ENCODE peak calls at places on chromosome 2, in seven cellular contexts. One of them, this sample, is unnamed.

GRCh38 chr2:88739985-88740600 is 48.6 kb downstream of the RPIA start:
- DNase-seq in GM12865: peak; percentile 78
- DNase-seq in colonic mucosa: peak; percentile 75
- DNase-seq in OCI-LY7: peak; percentile 88
- DNase-seq in brain microvascular endothelial cell: peak; percentile 74
- DNase-seq in cardiac fibroblast: peak; percentile 84
- DNase-seq in CD8-positive, alpha-beta T cell: peak; percentile 73
- DNase-seq in this sample: peak; percentile 59

GRCh38 chr2:169716229-169716886 is 17.3 kb upstream of the KLHL23 start:
- DNase-seq in GM12865: no peak
- DNase-seq in colonic mucosa: peak; percentile 65
- DNase-seq in OCI-LY7: no peak
- DNase-seq in brain microvascular endothelial cell: no peak
- DNase-seq in cardiac fibroblast: peak; percentile 54
- DNase-seq in CD8-positive, alpha-beta T cell: no peak
- DNase-seq in this sample: no peak

GRCh38 chr2:150619607-150620330 is 132.3 kb upstream of the RND3 start:
- DNase-seq in GM12865: no peak
- DNase-seq in colonic mucosa: no peak
- DNase-seq in OCI-LY7: no peak
- DNase-seq in brain microvascular endothelial cell: peak; percentile 59
- DNase-seq in cardiac fibroblast: peak; percentile 86
- DNase-seq in CD8-positive, alpha-beta T cell: no peak
- DNase-seq in this sample: no peak

GRCh38 chr2:28927878-28928277 is 33.4 kb downstream of the WDR43 start:
- DNase-seq in GM12865: no peak
- DNase-seq in colonic mucosa: no peak
- DNase-seq in OCI-LY7: no peak
- DNase-seq in brain microvascular endothelial cell: no peak
- DNase-seq in cardiac fibroblast: no peak
- DNase-seq in CD8-positive, alpha-beta T cell: no peak
- DNase-seq in this sample: no peak

GRCh38 chr2:121596221-121597080 is 52.8 kb downstream of the CLASP1 start:
- DNase-seq in GM12865: peak; percentile 78
- DNase-seq in colonic mucosa: peak; percentile 44
- DNase-seq in OCI-LY7: peak; percentile 80
- DNase-seq in brain microvascular endothelial cell: peak; percentile 43
- DNase-seq in cardiac fibroblast: peak; percentile 77
- DNase-seq in CD8-positive, alpha-beta T cell: no peak
- DNase-seq in this sample: no peak

GRCh38 chr2:66966631-66967030 is 430.5 kb upstream of the ETAA1 start:
- DNase-seq in GM12865: no peak
- DNase-seq in colonic mucosa: no peak
- DNase-seq in OCI-LY7: no peak
- DNase-seq in brain microvascular endothelial cell: peak; percentile 38
- DNase-seq in cardiac fibroblast: peak; percentile 1
- DNase-seq in CD8-positive, alpha-beta T cell: no peak
- DNase-seq in this sample: no peak

GRCh38 chr2:72176281-72176680 is 28.6 kb upstream of the CYP26B1 start:
- DNase-seq in GM12865: no peak
- DNase-seq in colonic mucosa: no peak
- DNase-seq in OCI-LY7: no peak
- DNase-seq in brain microvascular endothelial cell: no peak
- DNase-seq in cardiac fibroblast: no peak
- DNase-seq in CD8-positive, alpha-beta T cell: no peak
- DNase-seq in this sample: no peak

GRCh38 chr2:160246356-160246755 is 46.3 kb upstream of the ITGB6 start:
- DNase-seq in GM12865: no peak
- DNase-seq in colonic mucosa: no peak
- DNase-seq in OCI-LY7: no peak
- DNase-seq in brain microvascular endothelial cell: no peak
- DNase-seq in cardiac fibroblast: peak; percentile 58
- DNase-seq in CD8-positive, alpha-beta T cell: no peak
- DNase-seq in this sample: no peak

GRCh38 chr2:227703961-227704360 is 13.9 kb downstream of the SLC19A3 start:
- DNase-seq in GM12865: no peak
- DNase-seq in colonic mucosa: no peak
- DNase-seq in OCI-LY7: no peak
- DNase-seq in brain microvascular endothelial cell: no peak
- DNase-seq in cardiac fibroblast: peak; percentile 31
- DNase-seq in CD8-positive, alpha-beta T cell: no peak
- DNase-seq in this sample: no peak

GRCh38 chr2:55059793-55060192 is 9.5 kb upstream of the RTN4 start:
- DNase-seq in GM12865: no peak
- DNase-seq in colonic mucosa: no peak
- DNase-seq in OCI-LY7: no peak
- DNase-seq in brain microvascular endothelial cell: no peak
- DNase-seq in cardiac fibroblast: no peak
- DNase-seq in CD8-positive, alpha-beta T cell: no peak
- DNase-seq in this sample: no peak

GRCh38 chr2:187435756-187436155 is 12.3 kb downstream of the CALCRL start:
- DNase-seq in GM12865: no peak
- DNase-seq in colonic mucosa: no peak
- DNase-seq in OCI-LY7: no peak
- DNase-seq in brain microvascular endothelial cell: no peak
- DNase-seq in cardiac fibroblast: peak; percentile 62
- DNase-seq in CD8-positive, alpha-beta T cell: no peak
- DNase-seq in this sample: no peak

GRCh38 chr2:191171708-191172355 is 21.0 kb upstream of the STAT4 start:
- DNase-seq in GM12865: no peak
- DNase-seq in colonic mucosa: no peak
- DNase-seq in OCI-LY7: no peak
- DNase-seq in brain microvascular endothelial cell: peak; percentile 85
- DNase-seq in cardiac fibroblast: peak; percentile 97
- DNase-seq in CD8-positive, alpha-beta T cell: no peak
- DNase-seq in this sample: peak; percentile 74

GRCh38 chr2:235162544-235163197 is 210.9 kb downstream of the SH3BP4 start:
- DNase-seq in GM12865: no peak
- DNase-seq in colonic mucosa: no peak
- DNase-seq in OCI-LY7: no peak
- DNase-seq in brain microvascular endothelial cell: peak; percentile 45
- DNase-seq in cardiac fibroblast: peak; percentile 29
- DNase-seq in CD8-positive, alpha-beta T cell: no peak
- DNase-seq in this sample: no peak

GRCh38 chr2:176675557-176676256 is 406.5 kb downstream of the MTX2 start:
- DNase-seq in GM12865: no peak
- DNase-seq in colonic mucosa: no peak
- DNase-seq in OCI-LY7: no peak
- DNase-seq in brain microvascular endothelial cell: no peak
- DNase-seq in cardiac fibroblast: no peak
- DNase-seq in CD8-positive, alpha-beta T cell: no peak
- DNase-seq in this sample: no peak

GRCh38 chr2:5227062-5227699 is 465.0 kb upstream of the SOX11 start:
- DNase-seq in GM12865: no peak
- DNase-seq in colonic mucosa: no peak
- DNase-seq in OCI-LY7: no peak
- DNase-seq in brain microvascular endothelial cell: peak; percentile 20
- DNase-seq in cardiac fibroblast: no peak
- DNase-seq in CD8-positive, alpha-beta T cell: no peak
- DNase-seq in this sample: peak; percentile 46

GRCh38 chr2:24919100-24919976 is 699 bp downstream of the ADCY3 start:
- DNase-seq in GM12865: peak; percentile 68
- DNase-seq in colonic mucosa: peak; percentile 63
- DNase-seq in OCI-LY7: peak; percentile 46
- DNase-seq in brain microvascular endothelial cell: no peak
- DNase-seq in cardiac fibroblast: peak; percentile 26
- DNase-seq in CD8-positive, alpha-beta T cell: peak; percentile 66
- DNase-seq in this sample: no peak

GRCh38 chr2:197089659-197090058 is 163.2 kb upstream of the PGAP1 start:
- DNase-seq in GM12865: no peak
- DNase-seq in colonic mucosa: no peak
- DNase-seq in OCI-LY7: no peak
- DNase-seq in brain microvascular endothelial cell: no peak
- DNase-seq in cardiac fibroblast: no peak
- DNase-seq in CD8-positive, alpha-beta T cell: no peak
- DNase-seq in this sample: no peak

GRCh38 chr2:68225119-68225632 is 27.2 kb downstream of the PPP3R1 start:
- DNase-seq in GM12865: peak; percentile 61
- DNase-seq in colonic mucosa: peak; percentile 28
- DNase-seq in OCI-LY7: peak; percentile 53
- DNase-seq in brain microvascular endothelial cell: peak; percentile 16
- DNase-seq in cardiac fibroblast: peak; percentile 49
- DNase-seq in CD8-positive, alpha-beta T cell: peak; percentile 11
- DNase-seq in this sample: no peak

GRCh38 chr2:37167636-37168182 is 10.9 kb upstream of the EIF2AK2 start:
- DNase-seq in GM12865: no peak
- DNase-seq in colonic mucosa: no peak
- DNase-seq in OCI-LY7: no peak
- DNase-seq in brain microvascular endothelial cell: peak; percentile 13
- DNase-seq in cardiac fibroblast: peak; percentile 50
- DNase-seq in CD8-positive, alpha-beta T cell: no peak
- DNase-seq in this sample: no peak

GRCh38 chr2:30115141-30115980 is 31.4 kb upstream of the YPEL5 start:
- DNase-seq in GM12865: peak; percentile 72
- DNase-seq in colonic mucosa: peak; percentile 86
- DNase-seq in OCI-LY7: peak; percentile 79
- DNase-seq in brain microvascular endothelial cell: peak; percentile 87
- DNase-seq in cardiac fibroblast: peak; percentile 89
- DNase-seq in CD8-positive, alpha-beta T cell: peak; percentile 67
- DNase-seq in this sample: peak; percentile 75

GRCh38 chr2:160278889-160279196 is 78.8 kb upstream of the ITGB6 start:
- DNase-seq in GM12865: no peak
- DNase-seq in colonic mucosa: no peak
- DNase-seq in OCI-LY7: no peak
- DNase-seq in brain microvascular endothelial cell: peak; percentile 25
- DNase-seq in cardiac fibroblast: peak; percentile 68
- DNase-seq in CD8-positive, alpha-beta T cell: no peak
- DNase-seq in this sample: no peak

GRCh38 chr2:24638568-24638967 is 147.5 kb downstream of the NCOA1 start:
- DNase-seq in GM12865: no peak
- DNase-seq in colonic mucosa: no peak
- DNase-seq in OCI-LY7: no peak
- DNase-seq in brain microvascular endothelial cell: no peak
- DNase-seq in cardiac fibroblast: no peak
- DNase-seq in CD8-positive, alpha-beta T cell: no peak
- DNase-seq in this sample: no peak

GRCh38 chr2:8478133-8478793 is 203.6 kb upstream of the ID2 start:
- DNase-seq in GM12865: peak; percentile 32
- DNase-seq in colonic mucosa: no peak
- DNase-seq in OCI-LY7: peak; percentile 57
- DNase-seq in brain microvascular endothelial cell: no peak
- DNase-seq in cardiac fibroblast: no peak
- DNase-seq in CD8-positive, alpha-beta T cell: no peak
- DNase-seq in this sample: no peak

GRCh38 chr2:136028001-136028400 is 42.6 kb upstream of the DARS1 start:
- DNase-seq in GM12865: no peak
- DNase-seq in colonic mucosa: no peak
- DNase-seq in OCI-LY7: no peak
- DNase-seq in brain microvascular endothelial cell: no peak
- DNase-seq in cardiac fibroblast: no peak
- DNase-seq in CD8-positive, alpha-beta T cell: no peak
- DNase-seq in this sample: no peak

GRCh38 chr2:59826177-59826576 is 727.3 kb downstream of the BCL11A start:
- DNase-seq in GM12865: no peak
- DNase-seq in colonic mucosa: no peak
- DNase-seq in OCI-LY7: no peak
- DNase-seq in brain microvascular endothelial cell: no peak
- DNase-seq in cardiac fibroblast: no peak
- DNase-seq in CD8-positive, alpha-beta T cell: no peak
- DNase-seq in this sample: no peak

DNA sequence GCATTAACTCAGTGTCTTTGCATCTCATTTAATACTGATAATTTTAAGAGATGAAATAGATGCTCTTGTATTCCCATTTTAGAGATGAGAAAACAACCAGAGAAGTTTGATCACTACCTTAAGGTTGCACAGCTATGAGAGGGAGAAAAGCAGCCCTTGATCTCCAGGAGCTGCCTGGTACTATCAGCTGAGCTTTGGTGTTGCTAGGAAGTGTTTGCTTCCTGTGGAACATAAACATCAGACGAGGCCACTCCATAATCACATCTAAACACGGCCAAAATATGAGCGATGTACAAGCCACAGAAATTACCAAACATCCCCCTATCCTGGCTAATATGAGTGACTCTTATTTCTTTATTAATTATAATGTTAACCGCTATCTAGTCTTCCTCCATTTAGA is 620 bp upstream of the WDFY1 start:
- DNase-seq in GM12865: no peak
- DNase-seq in colonic mucosa: no peak
- DNase-seq in OCI-LY7: no peak
- DNase-seq in brain microvascular endothelial cell: no peak
- DNase-seq in cardiac fibroblast: no peak
- DNase-seq in CD8-positive, alpha-beta T cell: no peak
- DNase-seq in this sample: no peak
- H3K4me3 ChIP-seq in GM12865: peak overlapping the region; percentile 81
- H3K4me3 ChIP-seq in colonic mucosa: peak overlapping the region; percentile 72
- H3K4me3 ChIP-seq in OCI-LY7: peak overlapping the region; percentile 84
- H3K4me3 ChIP-seq in brain microvascular endothelial cell: no peak overlapping the region
- H3K4me3 ChIP-seq in cardiac fibroblast: no peak overlapping the region
- H3K4me3 ChIP-seq in CD8-positive, alpha-beta T cell: peak overlapping the region; percentile 86
- H3K4me3 ChIP-seq in this sample: no peak overlapping the region

DNA sequence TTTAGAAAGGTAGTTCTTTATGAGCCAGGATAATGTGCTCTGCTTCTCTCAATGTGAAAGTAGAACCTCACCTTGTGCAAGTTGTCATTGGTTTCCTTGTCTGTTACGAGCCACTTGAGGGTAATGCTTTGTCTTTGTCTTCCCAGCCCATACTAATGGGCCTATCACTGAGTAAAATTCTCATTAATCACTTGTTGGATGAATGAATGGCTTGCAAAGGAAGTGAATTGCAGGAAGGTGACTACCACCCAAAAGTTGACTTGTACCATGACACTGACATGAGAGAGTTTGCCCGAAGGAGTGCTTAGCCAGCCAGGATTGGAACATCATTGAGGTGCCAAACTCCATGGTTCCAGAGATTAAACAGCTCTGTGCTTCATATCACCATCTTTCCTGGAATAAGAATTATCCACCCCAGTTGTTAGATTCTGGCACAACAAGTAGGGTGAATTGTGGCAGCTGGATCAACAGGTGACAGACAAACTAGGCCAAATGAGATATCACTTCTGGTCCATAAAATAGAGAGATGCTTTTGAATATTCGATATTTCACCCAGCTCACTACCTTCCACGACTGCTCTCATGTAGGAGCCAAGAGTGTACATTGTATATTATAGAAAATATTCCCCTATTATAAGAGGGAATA is 20.5 kb upstream of the CD28 start:
- DNase-seq in GM12865: no peak
- DNase-seq in colonic mucosa: no peak
- DNase-seq in OCI-LY7: no peak
- DNase-seq in brain microvascular endothelial cell: no peak
- DNase-seq in cardiac fibroblast: no peak
- DNase-seq in CD8-positive, alpha-beta T cell: no peak
- DNase-seq in this sample: no peak
- H3K4me3 ChIP-seq in GM12865: no peak overlapping the region
- H3K4me3 ChIP-seq in colonic mucosa: no peak overlapping the region
- H3K4me3 ChIP-seq in OCI-LY7: no peak overlapping the region
- H3K4me3 ChIP-seq in brain microvascular endothelial cell: no peak overlapping the region
- H3K4me3 ChIP-seq in cardiac fibroblast: no peak overlapping the region
- H3K4me3 ChIP-seq in CD8-positive, alpha-beta T cell: no peak overlapping the region
- H3K4me3 ChIP-seq in this sample: no peak overlapping the region

GRCh38 chr2:100561191-100561590 is 1.6 kb upstream of the PDCL3 start:
- DNase-seq in GM12865: no peak
- DNase-seq in colonic mucosa: no peak
- DNase-seq in OCI-LY7: no peak
- DNase-seq in brain microvascular endothelial cell: no peak
- DNase-seq in cardiac fibroblast: peak; percentile 8
- DNase-seq in CD8-positive, alpha-beta T cell: no peak
- DNase-seq in this sample: no peak
- H3K4me3 ChIP-seq in GM12865: no peak overlapping the region
- H3K4me3 ChIP-seq in colonic mucosa: no peak overlapping the region
- H3K4me3 ChIP-seq in OCI-LY7: peak overlapping the region; percentile 79
- H3K4me3 ChIP-seq in brain microvascular endothelial cell: no peak overlapping the region
- H3K4me3 ChIP-seq in cardiac fibroblast: no peak overlapping the region
- H3K4me3 ChIP-seq in CD8-positive, alpha-beta T cell: no peak overlapping the region
- H3K4me3 ChIP-seq in this sample: no peak overlapping the region

GRCh38 chr2:181172676-181173075 is 192.3 kb downstream of the UBE2E3 start:
- DNase-seq in GM12865: no peak
- DNase-seq in colonic mucosa: no peak
- DNase-seq in OCI-LY7: no peak
- DNase-seq in brain microvascular endothelial cell: no peak
- DNase-seq in cardiac fibroblast: no peak
- DNase-seq in CD8-positive, alpha-beta T cell: no peak
- DNase-seq in this sample: no peak
- H3K4me3 ChIP-seq in GM12865: no peak overlapping the region
- H3K4me3 ChIP-seq in colonic mucosa: no peak overlapping the region
- H3K4me3 ChIP-seq in OCI-LY7: no peak overlapping the region
- H3K4me3 ChIP-seq in brain microvascular endothelial cell: no peak overlapping the region
- H3K4me3 ChIP-seq in cardiac fibroblast: no peak overlapping the region
- H3K4me3 ChIP-seq in CD8-positive, alpha-beta T cell: no peak overlapping the region
- H3K4me3 ChIP-seq in this sample: no peak overlapping the region

This sample was measured in astrocyte of the cerebellum.